ENCODE peak calls at places on chromosome 16, in seven cellular contexts. E, U, H, F, R, V and D are unnamed samples.

GRCh38 chr16:2339521-2340484 is 725 bp downstream of the ABCA3 start:
- DNase-seq in E (peak; percentile 80), U (peak; percentile 16), H (no peak), F (peak; percentile 85), R (no peak), V (peak; percentile 52), D (peak; percentile 60)

GRCh38 chr16:83953796-83954576 is 946 bp downstream of the OSGIN1 start:
- DNase-seq in E (no peak), U (peak; percentile 17), H (no peak), F (peak; percentile 62), R (peak; percentile 29), V (no peak), D (peak; percentile 32)

GRCh38 chr16:8725513-8726178 is 51.2 kb downstream of the ABAT start:
- DNase-seq in E (no peak), U (no peak), H (no peak), F (no peak), R (no peak), V (no peak), D (no peak)

GRCh38 chr16:59543641-59544040 is 809.5 kb upstream of the GOT2 start:
- DNase-seq in E (no peak), U (peak; percentile 54), H (no peak), F (no peak), R (peak; percentile 71), V (no peak), D (peak; percentile 60)

GRCh38 chr16:78915916-78916315 is 684.6 kb downstream of the MAF start:
- DNase-seq in E (no peak), U (no peak), H (no peak), F (no peak), R (no peak), V (no peak), D (no peak)

GRCh38 chr16:87384162-87384999 is 805 bp upstream of the FBXO31 start:
- DNase-seq in E (no peak), U (no peak), H (no peak), F (peak; percentile 71), R (no peak), V (peak; percentile 68), D (peak; percentile 67)

GRCh38 chr16:4511441-4512082 is 27.0 kb downstream of the CDIP1 start:
- DNase-seq in E (peak; percentile 88), U (peak; percentile 27), H (no peak), F (peak; percentile 73), R (no peak), V (peak; percentile 65), D (peak; percentile 81)

GRCh38 chr16:3645504-3646347 is 8.8 kb upstream of the DNASE1 start:
- DNase-seq in E (peak; percentile 47), U (peak; percentile 17), H (peak; percentile 39), F (peak; percentile 76), R (no peak), V (no peak), D (peak; percentile 91)

GRCh38 chr16:53780051-53780450 is 76.1 kb downstream of the FTO start:
- DNase-seq in E (no peak), U (no peak), H (no peak), F (no peak), R (no peak), V (no peak), D (no peak)

GRCh38 chr16:23534868-23535860 is 22.0 kb downstream of the EARS2 start:
- DNase-seq in E (no peak), U (peak; percentile 26), H (no peak), F (no peak), R (no peak), V (no peak), D (peak; percentile 8)

GRCh38 chr16:1923299-1924034 is 5.3 kb upstream of the HS3ST6 start:
- DNase-seq in E (no peak), U (peak; percentile 38), H (peak; percentile 49), F (peak; percentile 89), R (no peak), V (no peak), D (peak; percentile 76)

GRCh38 chr16:1909661-1910231 is 8.5 kb downstream of the HS3ST6 start:
- DNase-seq in E (no peak), U (peak; percentile 27), H (no peak), F (peak; percentile 73), R (no peak), V (no peak), D (peak; percentile 67)

GRCh38 chr16:78353610-78354009 is 254.2 kb downstream of the WWOX start:
- DNase-seq in E (no peak), U (no peak), H (no peak), F (no peak), R (no peak), V (no peak), D (no peak)

DNA sequence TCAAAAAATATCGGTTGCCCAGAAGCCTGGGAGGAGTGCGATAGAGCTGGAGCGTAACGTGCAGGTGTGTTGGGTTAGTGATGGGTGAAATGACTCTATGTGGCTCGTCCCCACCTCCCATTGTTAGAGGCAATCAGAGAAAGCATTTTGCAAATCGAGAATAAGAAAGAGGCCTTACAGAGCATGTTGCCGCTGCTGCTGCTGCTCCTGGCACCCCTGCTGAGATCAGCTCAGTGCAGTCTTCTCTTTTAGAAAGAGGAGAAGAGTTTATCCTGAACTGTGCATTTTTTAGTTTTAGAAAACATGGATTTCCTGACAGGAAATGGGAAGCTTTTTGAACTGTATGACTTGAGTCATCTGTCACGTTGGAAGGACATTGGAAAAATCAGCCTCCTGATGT is 774.5 kb upstream of the RBFOX1 start:
- DNase-seq in E (no peak), U (no peak), H (peak; percentile 61), F (no peak), R (no peak), V (no peak), D (no peak)
- H3K4me3 ChIP-seq in E (no peak overlapping the region), U (no peak overlapping the region), H (peak overlapping the region; percentile 38), F (no peak overlapping the region), R (no peak overlapping the region), V (no peak overlapping the region), D (no peak overlapping the region)

DNA sequence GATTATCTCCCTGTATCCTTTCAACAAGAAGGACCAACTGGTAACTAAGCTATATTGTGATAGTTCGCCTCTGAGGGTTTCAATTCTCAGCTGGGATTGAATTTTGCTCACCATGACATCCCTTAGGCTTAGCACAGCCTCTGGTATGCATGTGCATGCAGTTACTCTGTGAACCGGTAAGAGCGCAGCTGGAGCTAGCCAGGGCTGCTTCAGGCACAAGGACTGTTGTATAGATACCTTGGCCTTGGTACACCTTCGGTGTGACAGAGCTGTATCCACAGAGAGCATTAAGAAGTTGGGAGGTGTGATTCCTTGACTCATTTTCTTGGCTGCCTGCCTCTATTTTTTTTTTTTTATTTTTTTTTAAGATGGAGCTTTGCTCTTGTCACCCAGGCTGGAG is 2.3 kb upstream of the NUTF2 start:
- DNase-seq in E (no peak), U (peak; percentile 37), H (no peak), F (peak; percentile 47), R (no peak), V (no peak), D (no peak)
- H3K4me3 ChIP-seq in E (no peak overlapping the region), U (peak overlapping the region; percentile 8), H (peak overlapping the region; percentile 96), F (peak overlapping the region; percentile 89), R (no peak overlapping the region), V (peak overlapping the region; percentile 82), D (no peak overlapping the region)

GRCh38 chr16:13781579-13782338 is 138.2 kb upstream of the ERCC4 start:
- DNase-seq in E (no peak), U (no peak), H (no peak), F (no peak), R (no peak), V (no peak), D (peak; percentile 45)

GRCh38 chr16:13779676-13780075 is 140.3 kb upstream of the ERCC4 start:
- DNase-seq in E (no peak), U (no peak), H (no peak), F (no peak), R (no peak), V (no peak), D (no peak)

GRCh38 chr16:13780841-13781553 is 139.0 kb upstream of the ERCC4 start:
- DNase-seq in E (no peak), U (no peak), H (no peak), F (no peak), R (no peak), V (no peak), D (peak; percentile 14)

DNA sequence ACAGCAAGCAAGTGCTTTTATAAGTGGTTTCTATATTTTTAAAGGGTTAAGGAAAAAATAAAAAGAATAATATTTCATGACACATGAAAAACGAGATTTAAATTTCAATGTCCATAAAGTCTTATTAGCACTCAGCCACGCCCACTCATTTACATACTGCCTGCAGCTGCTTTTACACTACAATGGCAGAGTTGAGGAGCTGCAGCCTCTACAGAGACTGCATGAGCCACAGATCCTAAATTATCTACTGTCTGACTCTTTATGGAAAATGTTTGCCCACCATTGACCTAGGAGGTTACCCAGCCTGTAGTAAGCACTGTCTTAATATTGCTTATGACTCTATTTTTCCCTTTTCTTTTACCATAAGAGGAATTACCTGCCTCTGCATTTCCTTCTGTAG is 139.5 kb upstream of the ERCC4 start:
- DNase-seq in E (no peak), U (no peak), H (no peak), F (no peak), R (no peak), V (no peak), D (peak; percentile 5)
- H3K4me3 ChIP-seq in E (no peak overlapping the region), U (no peak overlapping the region), H (peak overlapping the region; percentile 8), F (no peak overlapping the region), R (no peak overlapping the region), V (no peak overlapping the region), D (no peak overlapping the region)

GRCh38 chr16:30874244-30874820 is 19.5 kb downstream of the BCL7C start:
- DNase-seq in E (no peak), U (no peak), H (no peak), F (no peak), R (no peak), V (no peak), D (no peak)

GRCh38 chr16:30870904-30871303 is 23.0 kb downstream of the BCL7C start:
- DNase-seq in E (no peak), U (no peak), H (no peak), F (no peak), R (no peak), V (no peak), D (no peak)

GRCh38 chr16:30876867-30877266 is 17.0 kb downstream of the BCL7C start:
- DNase-seq in E (no peak), U (no peak), H (no peak), F (peak; percentile 55), R (no peak), V (no peak), D (peak; percentile 18)

GRCh38 chr16:30875881-30876791 is 17.7 kb downstream of the BCL7C start:
- DNase-seq in E (no peak), U (peak; percentile 19), H (no peak), F (peak; percentile 39), R (no peak), V (no peak), D (peak; percentile 48)

DNA sequence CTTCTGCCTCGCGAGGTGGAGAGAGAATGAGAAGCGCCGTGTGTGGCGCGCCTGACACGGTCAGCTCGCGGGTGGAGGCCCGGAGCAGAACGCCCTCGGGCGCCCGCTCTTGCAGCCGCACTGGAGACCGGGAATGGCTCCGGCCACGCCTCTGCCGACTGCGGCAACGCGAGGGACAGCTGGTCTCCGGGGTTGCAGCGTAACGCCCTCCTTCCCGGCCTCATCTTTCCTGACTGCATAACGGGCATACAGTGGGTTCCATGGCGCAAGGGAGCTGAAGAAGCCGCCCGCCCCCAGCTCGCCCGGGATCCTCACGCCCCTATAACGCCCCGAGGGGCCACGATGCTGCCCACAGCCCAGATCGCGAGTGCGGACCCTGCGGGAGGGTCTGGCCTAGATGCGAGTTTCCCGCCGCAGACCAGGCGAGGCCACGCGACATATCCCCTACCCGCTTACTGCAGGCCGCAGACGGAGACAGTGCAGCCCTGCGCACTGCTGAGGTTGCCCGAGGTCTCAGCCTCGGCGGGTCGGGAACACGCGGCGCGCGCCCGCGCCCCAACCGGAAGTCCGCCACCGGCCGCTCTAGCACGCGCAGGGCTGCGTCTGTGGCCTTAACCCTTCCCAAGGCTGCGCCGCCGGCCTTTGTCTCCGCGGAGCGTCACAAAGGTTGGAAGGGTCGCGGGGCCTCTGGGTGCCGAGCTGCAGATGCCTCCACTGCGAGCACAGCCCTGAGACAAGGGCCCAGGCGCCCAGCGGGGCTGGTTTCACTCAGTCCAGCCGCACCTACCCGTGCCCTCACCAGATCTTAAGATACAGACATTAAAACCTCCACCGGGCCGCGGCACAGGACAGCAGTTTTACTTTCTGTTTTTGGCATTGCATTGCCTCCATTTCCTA is 18.8 kb downstream of the BCL7C start:
- DNase-seq in E (peak; percentile 96), U (peak; percentile 88), H (no peak), F (peak; percentile 96), R (peak; percentile 56), V (peak; percentile 93), D (peak; percentile 92)
- H3K4me3 ChIP-seq in E (peak overlapping the region; percentile 58), U (peak overlapping the region; percentile 92), H (peak overlapping the region; percentile 90), F (peak overlapping the region; percentile 78), R (peak overlapping the region; percentile 89), V (peak overlapping the region; percentile 99), D (peak overlapping the region; percentile 74)